ENCODE peak calls at places on chromosomes 4 and X, in eight cellular contexts. E is PC-9, V is left lung, U is cardiac fibroblast, B is vagina, Y is bronchial epithelial cell, P is A549, Z is AG09319. T is an unnamed sample.

GRCh38 chr4:85078016-85078415 is 111.5 kb upstream of the WDFY3 start:
- DNase-seq in E (no peak), U (no peak), Z (no peak), P (no peak), V (no peak), B (no peak), Y (no peak), T (no peak)

GRCh38 chr4:72374156-72374555 is 194.9 kb downstream of the ADAMTS3 start:
- DNase-seq in V (no peak), B (no peak), U (no peak), E (no peak), Z (no peak), P (no peak), Y (no peak), T (no peak)

GRCh38 chrX:16671005-16671404 is 21.0 kb downstream of the S100G start:
- DNase-seq in Z (peak; percentile 36), Y (peak; percentile 23), B (no peak), U (peak; percentile 72), P (peak; percentile 42), V (no peak), E (peak; percentile 10), T (peak; percentile 5)

GRCh38 chr4:151169223-151169622 is 69.8 kb downstream of the RPS3A start:
- DNase-seq in Y (no peak), V (peak; percentile 64), U (peak; percentile 95), B (peak; percentile 93), Z (peak; percentile 93), E (no peak), P (no peak), T (no peak)

GRCh38 chr4:122775987-122776836 is 43.7 kb downstream of the BBS12 start:
- DNase-seq in Z (no peak), Y (peak; percentile 66), B (no peak), V (no peak), P (no peak), U (no peak), E (no peak), T (no peak)

GRCh38 chrX:54865208-54865607 is 55.4 kb upstream of the TRO start:
- DNase-seq in B (no peak), V (no peak), Z (no peak), U (no peak), P (no peak), E (no peak), Y (no peak), T (no peak)

GRCh38 chrX:71378752-71379151 is 12.6 kb downstream of the TAF1 start:
- DNase-seq in B (no peak), P (no peak), Z (no peak), V (no peak), E (no peak), U (peak; percentile 59), Y (no peak), T (no peak)

GRCh38 chr4:142248946-142249345 is 597.2 kb downstream of the INPP4B start:
- DNase-seq in E (no peak), Y (peak; percentile 81), B (no peak), V (no peak), P (peak; percentile 47), U (peak; percentile 87), Z (peak; percentile 19), T (no peak)

GRCh38 chr4:1792832-1793495 is at the start of gene FGFR3:
- DNase-seq in P (no peak), U (no peak), V (no peak), E (peak; percentile 59), B (no peak), Z (no peak), Y (no peak), T (peak; percentile 54)

GRCh38 chrX:29274517-29274916 is 687.3 kb downstream of the IL1RAPL1 start:
- DNase-seq in Z (no peak), B (no peak), Y (no peak), V (no peak), P (no peak), U (no peak), E (no peak), T (no peak)

GRCh38 chr4:14168919-14169318 is 541.4 kb upstream of the BOD1L1 start:
- DNase-seq in P (peak; percentile 56), E (peak; percentile 77), B (no peak), V (no peak), Z (peak; percentile 52), Y (peak; percentile 97), U (peak; percentile 97), T (peak; percentile 79)

GRCh38 chrX:106917830-106918500 is 2.2 kb upstream of the CLDN2 start:
- DNase-seq in V (no peak), Z (no peak), B (no peak), U (peak; percentile 76), Y (peak; percentile 92), E (peak; percentile 53), P (peak; percentile 84), T (peak; percentile 76)

GRCh38 chr4:7890635-7891393 is 48.8 kb downstream of the AFAP1 start:
- DNase-seq in Y (peak; percentile 88), U (peak; percentile 90), E (no peak), Z (peak; percentile 61), V (no peak), P (peak; percentile 57), B (no peak), T (no peak)

GRCh38 chr4:86641516-86642090 is 47.5 kb downstream of the PTPN13 start:
- DNase-seq in Z (no peak), E (no peak), U (no peak), B (no peak), V (no peak), P (no peak), Y (no peak), T (no peak)

GRCh38 chr4:1252928-1253492 is 4.1 kb upstream of the CTBP1 start:
- DNase-seq in P (no peak), E (no peak), Z (no peak), U (no peak), B (no peak), V (no peak), Y (no peak), T (no peak)

GRCh38 chr4:142416121-142416520 is 430.0 kb downstream of the INPP4B start:
- DNase-seq in B (no peak), U (peak; percentile 74), V (no peak), Z (no peak), E (no peak), Y (peak; percentile 87), P (no peak), T (no peak)

GRCh38 chr4:149465941-149466340 is 349.7 kb downstream of the IQCM start:
- DNase-seq in Y (peak; percentile 92), U (peak; percentile 52), V (no peak), E (no peak), B (no peak), Z (no peak), P (peak; percentile 1), T (no peak)

GRCh38 chr4:174555793-174556630 is 33.7 kb upstream of the HPGD start:
- DNase-seq in B (no peak), U (no peak), E (no peak), P (no peak), Z (no peak), Y (no peak), V (no peak), T (no peak)

GRCh38 chrX:40152173-40152705 is 54.5 kb upstream of the BCOR start:
- DNase-seq in Z (no peak), V (no peak), B (no peak), U (no peak), Y (no peak), P (no peak), E (no peak), T (peak; percentile 45)

DNA sequence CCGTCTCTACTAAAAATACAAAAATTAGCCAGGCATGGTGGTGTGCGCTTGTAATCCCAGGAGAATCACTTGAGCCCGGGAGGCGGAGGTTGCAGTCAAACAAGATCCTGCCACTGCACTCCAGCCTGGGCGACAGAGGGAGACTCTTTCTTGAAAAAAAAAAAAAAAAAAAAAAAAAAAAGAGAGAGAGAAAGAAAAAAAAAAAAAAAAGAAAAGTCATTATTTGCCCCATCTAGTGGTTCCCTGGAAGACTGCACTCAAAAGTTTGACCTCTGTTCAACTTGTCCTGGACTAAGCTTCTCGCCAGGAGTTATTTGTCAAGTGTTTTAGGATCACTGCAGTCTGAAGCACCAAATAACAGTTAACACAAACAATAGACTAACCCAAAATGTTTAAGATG is 45.3 kb upstream of the KCTD8 start:
- DNase-seq in Z (no peak), B (no peak), U (peak; percentile 50), Y (peak; percentile 17), E (no peak), P (peak; percentile 17), V (no peak), T (no peak)
- TF ChIP-seq CTCF in Z (peak; percentile 6), B (no peak), U (peak; percentile 51), Y (peak; percentile 39), E (peak; percentile 56), P (no peak), V (no peak), T (no peak)

DNA sequence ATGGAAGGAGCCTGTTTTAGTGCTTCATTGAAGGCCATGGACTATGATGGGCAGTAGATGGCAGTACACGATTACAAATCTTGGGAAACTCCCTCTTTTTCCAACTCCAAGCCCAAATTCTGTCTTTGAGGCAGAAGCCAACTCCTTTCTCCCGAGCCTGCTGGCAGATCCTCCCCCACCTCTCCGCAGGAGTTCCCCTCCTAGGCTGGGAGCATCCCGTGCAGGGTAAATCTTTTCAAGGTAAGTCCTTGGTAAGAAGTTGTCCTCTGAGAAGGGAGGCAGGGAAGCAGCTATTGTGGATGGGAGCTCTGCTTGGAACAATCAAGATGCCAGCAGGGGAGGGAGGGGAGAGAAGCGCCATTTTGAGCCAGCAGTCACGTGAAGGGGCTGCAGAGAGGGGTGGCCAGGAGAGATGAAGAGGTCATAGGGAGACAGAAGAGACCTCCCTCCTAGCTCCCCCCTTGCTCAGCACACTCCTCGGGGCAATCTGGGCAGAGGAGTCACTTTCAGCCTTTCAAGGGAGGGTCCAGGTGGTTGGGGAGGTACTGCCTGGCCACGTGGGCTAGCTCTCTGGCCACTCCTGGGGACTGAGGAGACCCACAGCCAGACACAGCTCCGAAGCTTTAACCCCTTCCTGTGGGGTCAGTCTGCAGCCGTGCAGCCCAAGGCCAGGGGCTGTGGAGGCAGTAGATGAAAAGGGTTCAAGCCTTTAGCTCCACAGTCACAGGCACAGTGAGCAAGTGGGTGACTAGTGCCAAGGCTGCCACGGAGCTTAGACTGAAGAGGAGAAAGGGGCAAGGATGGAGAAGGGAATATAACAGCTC is 9.6 kb downstream of the CC2D2A start:
- DNase-seq in U (peak; percentile 94), Y (peak; percentile 82), B (no peak), P (peak; percentile 84), Z (peak; percentile 70), E (peak; percentile 35), V (peak; percentile 42), T (peak; percentile 50)
- TF ChIP-seq CTCF in U (peak; percentile 71), Y (peak; percentile 73), B (peak; percentile 53), P (peak; percentile 68), Z (peak; percentile 79), E (peak; percentile 70), V (peak; percentile 54), T (peak; percentile 47)

GRCh38 chr4:44738615-44739014 is 12.3 kb upstream of the GNPDA2 start:
- DNase-seq in E (no peak), Y (no peak), V (no peak), P (peak; percentile 4), U (peak; percentile 14), B (no peak), Z (no peak), T (no peak)
- TF ChIP-seq CTCF in E (peak; percentile 52), Y (no peak), V (no peak), P (no peak), U (peak; percentile 38), B (no peak), Z (no peak), T (no peak)

DNA sequence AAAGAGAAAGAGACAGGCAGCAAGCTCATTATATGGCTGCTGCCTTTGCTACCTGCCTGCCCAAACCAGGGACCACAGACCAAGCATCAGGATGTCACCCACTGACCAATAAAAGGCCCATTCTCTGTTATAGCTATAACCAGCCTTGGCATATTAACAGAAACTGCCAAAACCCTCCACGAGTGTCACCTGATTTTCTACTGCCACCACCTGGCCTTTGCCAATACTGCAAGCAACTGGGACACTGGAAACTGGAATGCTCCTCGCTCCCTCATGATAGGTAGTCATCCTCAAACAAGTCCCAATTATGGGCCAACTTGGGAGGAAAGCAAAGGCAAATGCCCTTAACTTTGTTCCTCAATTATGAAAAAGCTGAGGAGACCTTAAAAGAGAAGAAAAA is 76.0 kb downstream of the SPIN4 start:
- DNase-seq in V (no peak), Y (peak; percentile 18), E (peak; percentile 12), U (peak; percentile 41), P (peak; percentile 19), B (no peak), Z (no peak), T (peak; percentile 66)
- TF ChIP-seq CTCF in V (peak; percentile 50), Y (peak; percentile 59), E (peak; percentile 62), U (peak; percentile 62), P (peak; percentile 18), B (no peak), Z (peak; percentile 52), T (peak; percentile 25)

T was measured in Calu3.